ENCODE peak calls at places on chromosomes 13 and 19, in four cellular contexts. One of them, this sample, is unnamed.

GRCh38 chr13:32911506-32911905 is 104.7 kb upstream of the KL start:
- DNase-seq in upper lobe of right lung: no peak
- DNase-seq in sigmoid colon: no peak
- DNase-seq in PC-3: peak
- DNase-seq in this sample: peak

GRCh38 chr13:51475727-51476521 is 23.1 kb upstream of the INTS6 start:
- DNase-seq in upper lobe of right lung: no peak
- DNase-seq in sigmoid colon: no peak
- DNase-seq in PC-3: peak
- DNase-seq in this sample: peak

GRCh38 chr13:21637296-21637695 is 33.3 kb upstream of the MICU2 start:
- DNase-seq in upper lobe of right lung: peak
- DNase-seq in sigmoid colon: no peak
- DNase-seq in PC-3: peak
- DNase-seq in this sample: no peak

GRCh38 chr19:29539131-29539530 is 13.3 kb downstream of the VSTM2B start:
- DNase-seq in upper lobe of right lung: peak
- DNase-seq in sigmoid colon: no peak
- DNase-seq in PC-3: no peak
- DNase-seq in this sample: no peak

GRCh38 chr19:7476941-7477494 is 11.8 kb downstream of the PEX11G start:
- DNase-seq in upper lobe of right lung: no peak
- DNase-seq in sigmoid colon: no peak
- DNase-seq in PC-3: no peak
- DNase-seq in this sample: no peak

GRCh38 chr13:113113846-113114271 is 8.3 kb downstream of the F7 start:
- DNase-seq in upper lobe of right lung: peak
- DNase-seq in sigmoid colon: peak
- DNase-seq in PC-3: no peak
- DNase-seq in this sample: no peak

GRCh38 chr19:50713556-50714236 is 5.9 kb downstream of the SHANK1 start:
- DNase-seq in upper lobe of right lung: no peak
- DNase-seq in sigmoid colon: no peak
- DNase-seq in PC-3: no peak
- DNase-seq in this sample: peak

GRCh38 chr13:20359335-20359734 is 127.2 kb upstream of the GJB6 start:
- DNase-seq in upper lobe of right lung: no peak
- DNase-seq in sigmoid colon: no peak
- DNase-seq in PC-3: peak
- DNase-seq in this sample: no peak

GRCh38 chr19:16825312-16826168 is 3.7 kb upstream of the SIN3B start:
- DNase-seq in upper lobe of right lung: no peak
- DNase-seq in sigmoid colon: peak
- DNase-seq in PC-3: no peak
- DNase-seq in this sample: no peak

GRCh38 chr13:75839418-75839817 is 203.3 kb downstream of the LMO7 start:
- DNase-seq in upper lobe of right lung: no peak
- DNase-seq in sigmoid colon: no peak
- DNase-seq in PC-3: no peak
- DNase-seq in this sample: peak

GRCh38 chr19:45166723-45167252 is 6.0 kb upstream of the NKPD1 start:
- DNase-seq in upper lobe of right lung: no peak
- DNase-seq in sigmoid colon: no peak
- DNase-seq in PC-3: no peak
- DNase-seq in this sample: no peak

GRCh38 chr13:112074139-112074710 is 7.3 kb downstream of the SOX1 start:
- DNase-seq in upper lobe of right lung: no peak
- DNase-seq in sigmoid colon: no peak
- DNase-seq in PC-3: no peak
- DNase-seq in this sample: no peak

GRCh38 chr13:91078093-91078679 is 269.3 kb upstream of the MIR17HG start:
- DNase-seq in upper lobe of right lung: no peak
- DNase-seq in sigmoid colon: no peak
- DNase-seq in PC-3: peak
- DNase-seq in this sample: peak

GRCh38 chr13:52195052-52195837 is 35.8 kb upstream of the NEK3 start:
- DNase-seq in upper lobe of right lung: peak
- DNase-seq in sigmoid colon: peak
- DNase-seq in PC-3: peak
- DNase-seq in this sample: no peak

GRCh38 chr13:46577656-46578589 is 25.0 kb downstream of the LRCH1 start:
- DNase-seq in upper lobe of right lung: no peak
- DNase-seq in sigmoid colon: peak
- DNase-seq in PC-3: no peak
- DNase-seq in this sample: no peak

GRCh38 chr13:40682449-40683240 is 16.2 kb upstream of the FOXO1 start:
- DNase-seq in upper lobe of right lung: no peak
- DNase-seq in sigmoid colon: no peak
- DNase-seq in PC-3: peak
- DNase-seq in this sample: peak

GRCh38 chr13:23609414-23610186 is 39.4 kb downstream of the TNFRSF19 start:
- DNase-seq in upper lobe of right lung: no peak
- DNase-seq in sigmoid colon: no peak
- DNase-seq in PC-3: peak
- DNase-seq in this sample: no peak

GRCh38 chr13:114101831-114102520 is 30.4 kb downstream of the RASA3 start:
- DNase-seq in upper lobe of right lung: peak
- DNase-seq in sigmoid colon: peak
- DNase-seq in PC-3: no peak
- DNase-seq in this sample: no peak

GRCh38 chr19:34712606-34713261 is 21.3 kb upstream of the ZNF181 start:
- DNase-seq in upper lobe of right lung: no peak
- DNase-seq in sigmoid colon: no peak
- DNase-seq in PC-3: peak
- DNase-seq in this sample: peak

GRCh38 chr13:113120300-113121182 is 2.1 kb upstream of the F10 start:
- DNase-seq in upper lobe of right lung: no peak
- DNase-seq in sigmoid colon: no peak
- DNase-seq in PC-3: no peak
- DNase-seq in this sample: no peak

GRCh38 chr19:15115080-15115479 is 7.9 kb downstream of the SYDE1 start:
- DNase-seq in upper lobe of right lung: no peak
- DNase-seq in sigmoid colon: peak
- DNase-seq in PC-3: no peak
- DNase-seq in this sample: no peak

GRCh38 chr13:81133066-81133465 is 792.1 kb upstream of the SPRY2 start:
- DNase-seq in upper lobe of right lung: no peak
- DNase-seq in sigmoid colon: no peak
- DNase-seq in PC-3: peak
- DNase-seq in this sample: no peak

GRCh38 chr13:46010148-46010547 is 42.4 kb downstream of the ZC3H13 start:
- DNase-seq in upper lobe of right lung: no peak
- DNase-seq in sigmoid colon: no peak
- DNase-seq in PC-3: no peak
- DNase-seq in this sample: no peak

GRCh38 chr19:40802300-40803169 is 3.5 kb downstream of the EGLN2 start:
- DNase-seq in upper lobe of right lung: peak
- DNase-seq in sigmoid colon: peak
- DNase-seq in PC-3: no peak
- DNase-seq in this sample: no peak

GRCh38 chr19:16175954-16176353 is 2.6 kb upstream of the CIB3 start:
- DNase-seq in upper lobe of right lung: no peak
- DNase-seq in sigmoid colon: no peak
- DNase-seq in PC-3: no peak
- DNase-seq in this sample: no peak

GRCh38 chr19:55391702-55392615 is 6.2 kb downstream of the RPL28 start:
- DNase-seq in upper lobe of right lung: no peak
- DNase-seq in sigmoid colon: no peak
- DNase-seq in PC-3: peak
- DNase-seq in this sample: no peak

GRCh38 chr13:94173312-94173854 is 306.1 kb downstream of the DCT start:
- DNase-seq in upper lobe of right lung: no peak
- DNase-seq in sigmoid colon: no peak
- DNase-seq in PC-3: no peak
- DNase-seq in this sample: no peak

GRCh38 chr13:20127263-20127562 is 33.6 kb downstream of the GJA3 start:
- DNase-seq in upper lobe of right lung: no peak
- DNase-seq in sigmoid colon: no peak
- DNase-seq in PC-3: no peak
- DNase-seq in this sample: no peak

GRCh38 chr19:50311723-50312635 is 17.2 kb downstream of the KCNC3 start:
- DNase-seq in upper lobe of right lung: no peak
- DNase-seq in sigmoid colon: no peak
- DNase-seq in PC-3: peak
- DNase-seq in this sample: peak

GRCh38 chr19:32743021-32743420 is 23.5 kb downstream of the TDRD12 start:
- DNase-seq in upper lobe of right lung: no peak
- DNase-seq in sigmoid colon: no peak
- DNase-seq in PC-3: no peak
- DNase-seq in this sample: no peak

GRCh38 chr13:23752111-23753001 is 136.8 kb downstream of the MIPEP start:
- DNase-seq in upper lobe of right lung: no peak
- DNase-seq in sigmoid colon: no peak
- DNase-seq in PC-3: peak
- DNase-seq in this sample: no peak

GRCh38 chr13:46992383-46992952 is 95.6 kb upstream of the HTR2A start:
- DNase-seq in upper lobe of right lung: no peak
- DNase-seq in sigmoid colon: no peak
- DNase-seq in PC-3: peak
- DNase-seq in this sample: peak

DNA sequence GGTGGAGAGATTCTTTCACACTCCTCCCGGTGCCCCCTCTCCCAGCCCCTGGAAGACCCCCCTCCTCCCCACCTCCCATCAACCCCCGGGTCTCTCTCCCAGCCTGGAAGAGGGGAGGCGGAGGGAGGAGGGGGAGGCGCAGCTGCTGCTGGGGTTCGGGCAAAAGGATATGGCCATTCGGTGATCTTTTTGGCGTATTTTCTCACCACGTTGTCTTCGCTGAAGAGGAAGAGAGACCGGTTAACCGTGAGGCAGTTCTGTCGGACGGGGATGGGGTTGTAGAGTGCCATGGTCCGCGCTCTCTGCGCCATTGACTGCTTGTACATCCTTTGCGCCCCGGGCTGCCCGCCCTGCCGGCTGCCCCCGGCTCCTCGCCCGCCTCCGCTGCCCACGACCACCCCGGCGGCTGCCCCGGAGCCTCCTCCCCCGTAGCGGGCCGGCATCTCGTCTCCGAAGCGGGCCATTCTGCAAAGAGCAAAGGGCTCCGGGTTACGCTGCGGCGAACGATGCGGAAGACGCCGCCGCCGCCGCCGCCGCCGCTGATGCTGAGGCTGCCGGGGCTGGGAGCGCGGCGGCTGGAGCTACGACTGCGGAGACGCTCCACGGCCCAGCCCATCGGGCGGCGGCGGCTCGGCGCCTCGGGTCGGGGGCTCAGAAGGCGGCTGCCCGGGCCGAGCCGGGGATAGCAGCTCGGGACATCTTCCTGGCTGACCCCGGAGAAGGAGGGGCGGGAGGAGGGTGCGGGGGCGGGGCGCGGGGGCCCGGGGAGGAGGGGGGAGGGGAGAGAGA is at the start of gene CACNA1A:
- DNase-seq in upper lobe of right lung: no peak
- DNase-seq in sigmoid colon: no peak
- DNase-seq in PC-3: no peak
- DNase-seq in this sample: no peak
- H3K4me3 ChIP-seq in upper lobe of right lung: peak
- H3K4me3 ChIP-seq in sigmoid colon: peak
- H3K4me3 ChIP-seq in PC-3: no peak
- H3K4me3 ChIP-seq in this sample: no peak

DNA sequence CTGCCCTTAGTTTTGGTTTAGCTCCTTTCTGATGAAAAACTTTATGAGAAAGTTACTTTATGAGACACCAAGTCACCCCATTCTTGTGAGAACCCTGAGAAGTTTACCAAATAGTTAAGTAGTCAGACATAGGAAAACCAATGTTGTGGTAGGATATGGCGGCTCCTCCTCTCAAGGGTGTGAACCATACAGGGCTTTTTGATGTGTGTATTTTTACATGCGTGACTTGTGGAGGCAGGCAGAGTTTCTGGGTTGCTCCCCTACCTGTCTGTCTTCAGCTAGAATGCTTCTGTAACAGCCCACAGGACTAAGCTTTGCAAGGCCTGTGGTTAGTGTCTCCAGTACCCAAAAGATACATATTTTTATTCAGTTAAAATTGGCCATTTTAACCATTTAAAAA is 18.3 kb downstream of the UBAC2 start:
- DNase-seq in upper lobe of right lung: no peak
- DNase-seq in sigmoid colon: no peak
- DNase-seq in PC-3: no peak
- DNase-seq in this sample: peak
- H3K4me3 ChIP-seq in upper lobe of right lung: no peak
- H3K4me3 ChIP-seq in sigmoid colon: no peak
- H3K4me3 ChIP-seq in PC-3: no peak
- H3K4me3 ChIP-seq in this sample: peak

DNA sequence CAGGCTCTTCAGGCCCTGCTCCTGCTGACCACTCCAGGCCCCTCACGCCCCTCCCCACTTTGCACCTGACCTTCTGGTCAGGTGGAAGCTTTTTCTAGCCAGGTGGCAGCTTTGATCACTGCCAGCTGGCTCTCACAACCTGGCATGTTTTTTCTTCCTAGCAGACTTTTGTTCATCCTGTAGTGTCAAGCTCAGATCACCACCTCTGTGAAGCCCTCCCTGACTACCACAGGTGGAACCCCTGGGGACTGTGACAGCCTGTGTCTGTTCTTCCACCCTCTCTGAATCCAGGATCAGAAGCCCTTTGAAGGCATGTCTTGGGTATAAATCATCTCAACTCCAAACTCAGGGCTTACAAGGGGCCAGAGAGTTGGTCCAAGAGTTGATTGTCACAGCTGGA is 10.3 kb upstream of the CNFN start:
- DNase-seq in upper lobe of right lung: no peak
- DNase-seq in sigmoid colon: no peak
- DNase-seq in PC-3: no peak
- DNase-seq in this sample: no peak
- H3K4me3 ChIP-seq in upper lobe of right lung: no peak
- H3K4me3 ChIP-seq in sigmoid colon: no peak
- H3K4me3 ChIP-seq in PC-3: no peak
- H3K4me3 ChIP-seq in this sample: no peak

DNA sequence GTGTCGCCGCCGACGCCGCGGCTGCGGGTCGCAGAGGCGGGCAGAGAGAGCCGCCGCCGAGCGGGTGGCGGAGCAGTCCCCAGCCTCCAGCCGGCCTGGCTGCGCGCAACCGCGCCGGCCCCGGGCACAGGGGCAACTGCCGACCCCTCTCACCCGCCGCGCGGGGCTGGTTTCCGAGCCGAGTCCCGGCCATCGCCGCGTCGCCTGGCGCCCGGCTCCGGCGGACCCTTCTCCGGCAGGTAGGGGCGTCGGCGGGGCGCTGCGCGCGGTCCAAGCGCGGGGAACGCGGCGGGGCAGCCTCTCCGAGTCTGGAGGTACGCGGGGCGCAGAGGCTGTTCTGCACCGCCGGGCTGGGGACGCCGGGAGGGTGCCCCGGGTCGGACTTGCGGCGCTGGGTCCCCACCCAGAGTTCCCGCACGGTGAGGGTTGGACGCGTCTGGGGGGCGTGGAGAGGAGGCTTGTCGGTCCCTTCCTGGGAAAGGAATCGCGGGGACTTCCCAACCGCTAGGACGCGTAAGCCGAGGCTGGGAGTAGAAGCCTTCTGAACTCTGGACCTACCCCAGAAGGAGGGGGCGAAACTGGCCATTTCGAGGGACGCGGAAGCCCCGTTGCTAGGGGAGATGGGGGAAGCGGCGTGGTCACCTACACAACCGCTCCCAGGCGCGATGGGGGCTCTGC is 133.6 kb upstream of the MYO16 start:
- DNase-seq in upper lobe of right lung: no peak
- DNase-seq in sigmoid colon: no peak
- DNase-seq in PC-3: no peak
- DNase-seq in this sample: no peak
- H3K4me3 ChIP-seq in upper lobe of right lung: peak
- H3K4me3 ChIP-seq in sigmoid colon: peak
- H3K4me3 ChIP-seq in PC-3: no peak
- H3K4me3 ChIP-seq in this sample: no peak